ENCODE peak calls at places on chromosome 5, in ten cellular contexts. B is DMS79 treated with DMSO at 0.1 percent for 48 hours; X is activated T-cell treated with anti-CD3 and anti-CD28 coated beads for 1 hour; D is OCI-LY7; K is Daoy; O is neural progenitor cell; J is stimulated activated CD4-positive, alpha-beta T cell treated with anti-CD3 and anti-CD28 coated beads, TNF-alpha, amount 100 ng/mL, for 48 hours; C is stromal cell of bone marrow; N is astrocyte; E is T-helper 9 cell. G is an unnamed sample.

GRCh38 chr5:102583663-102584062 is 84.9 kb upstream of the SLCO6A1 start:
- DNase-seq in C (no peak), X (no peak), J (no peak), N (peak), K (peak), E (no peak), O (no peak), B (peak), D (peak), G (peak)

GRCh38 chr5:179171816-179172745 is 111.9 kb downstream of the ZNF354C start:
- DNase-seq in E (no peak), N (no peak), K (no peak), C (no peak), X (no peak), D (no peak), B (no peak), J (no peak), O (no peak), G (no peak)

GRCh38 chr5:147055850-147056523 is 177.4 kb upstream of the PPP2R2B start:
- DNase-seq in B (no peak), J (no peak), X (no peak), E (no peak), N (peak), O (peak), D (no peak), C (no peak), K (no peak), G (no peak)

GRCh38 chr5:167320019-167320418 is 971.4 kb upstream of the WWC1 start:
- DNase-seq in K (no peak), D (no peak), J (no peak), E (no peak), C (no peak), B (no peak), X (no peak), N (no peak), O (no peak), G (no peak)

GRCh38 chr5:4099401-4099800 is 503.8 kb downstream of the IRX1 start:
- DNase-seq in B (no peak), N (no peak), D (no peak), C (no peak), K (no peak), J (no peak), O (no peak), X (no peak), E (no peak), G (peak)

GRCh38 chr5:39253211-39253610 is 33.8 kb upstream of the FYB1 start:
- DNase-seq in J (no peak), B (no peak), O (no peak), K (peak), D (no peak), E (no peak), C (peak), X (no peak), N (no peak), G (no peak)

GRCh38 chr5:79133657-79134451 is 22.2 kb downstream of the BHMT start:
- DNase-seq in J (peak), N (peak), D (peak), X (peak), E (peak), B (peak), O (peak), C (peak), K (peak), G (peak)

GRCh38 chr5:5154733-5155132 is 14.6 kb downstream of the ADAMTS16 start:
- DNase-seq in N (no peak), D (no peak), O (no peak), J (no peak), C (no peak), X (no peak), E (no peak), B (no peak), K (no peak), G (no peak)

GRCh38 chr5:132215329-132215728 is 12.3 kb downstream of the P4HA2 start:
- DNase-seq in X (no peak), B (no peak), E (no peak), N (peak), O (no peak), D (no peak), J (no peak), K (peak), C (peak), G (no peak)

GRCh38 chr5:173554038-173554955 is 62.2 kb downstream of the BOD1 start:
- DNase-seq in O (no peak), C (no peak), J (no peak), E (no peak), B (no peak), X (no peak), D (no peak), K (no peak), N (no peak), G (peak)